ENCODE peak calls at places on chromosome 6, in five cellular contexts. M, Y, D, W and R are unnamed samples.

GRCh38 chr6:122035193-122035592 is 364.3 kb upstream of the HSF2 start:
- DNase-seq in M (no peak), W (no peak), Y (no peak), D (no peak), R (no peak)

GRCh38 chr6:44529506-44529905 is 142.0 kb downstream of the CDC5L start:
- DNase-seq in M (no peak), W (no peak), Y (no peak), D (no peak), R (no peak)

GRCh38 chr6:140586426-140587061 is 1212.1 kb upstream of the CITED2 start:
- DNase-seq in M (no peak), W (no peak), D (peak), Y (no peak), R (peak)

GRCh38 chr6:1244941-1245340 is 67.0 kb upstream of the FOXQ1 start:
- DNase-seq in Y (no peak), M (no peak), D (no peak), W (no peak), R (no peak)

GRCh38 chr6:45830441-45831139 is 185.1 kb downstream of the CLIC5 start:
- DNase-seq in D (peak), Y (no peak), M (no peak), W (no peak), R (peak)

GRCh38 chr6:148817689-148818088 is 70.9 kb downstream of the UST start:
- DNase-seq in M (no peak), D (no peak), Y (no peak), W (no peak), R (no peak)

GRCh38 chr6:166627875-166628849 is 1.1 kb upstream of the RPS6KA2 start:
- DNase-seq in W (peak), Y (peak), D (peak), M (peak), R (peak)

GRCh38 chr6:89930789-89931188 is 36.5 kb downstream of the GJA10 start:
- DNase-seq in M (no peak), W (no peak), Y (no peak), D (no peak), R (no peak)

GRCh38 chr6:139028658-139029469 is at the start of gene ABRACL:
- DNase-seq in D (peak), Y (peak), W (peak), M (peak), R (peak)
- TF ChIP-seq CTCF in D (no peak), Y (no peak), W (no peak), M (no peak), R (no peak)

GRCh38 chr6:84055646-84056045 is 22.1 kb downstream of the MRAP2 start:
- DNase-seq in M (no peak), D (no peak), W (no peak), Y (no peak), R (no peak)

GRCh38 chr6:84050408-84050807 is 16.8 kb downstream of the MRAP2 start:
- DNase-seq in M (no peak), D (no peak), W (peak), Y (no peak), R (no peak)

GRCh38 chr6:84048588-84048987 is 15.0 kb downstream of the MRAP2 start:
- DNase-seq in M (no peak), W (no peak), D (no peak), Y (no peak), R (no peak)

GRCh38 chr6:84052883-84053241 is 19.3 kb downstream of the MRAP2 start:
- DNase-seq in W (no peak), D (no peak), Y (no peak), M (no peak), R (no peak)

GRCh38 chr6:84052204-84052882 is 18.8 kb downstream of the MRAP2 start:
- DNase-seq in D (no peak), W (peak), Y (peak), M (no peak), R (no peak)
- TF ChIP-seq CTCF in D (no peak), W (no peak), Y (no peak), M (no peak), R (no peak)

GRCh38 chr6:142700032-142700431 is 244.9 kb downstream of the HIVEP2 start:
- DNase-seq in Y (no peak), D (peak), M (no peak), W (no peak), R (peak)

GRCh38 chr6:142699391-142699790 is 245.6 kb downstream of the HIVEP2 start:
- DNase-seq in Y (no peak), M (no peak), W (no peak), D (no peak), R (no peak)

GRCh38 chr6:142697912-142698311 is 247.1 kb downstream of the HIVEP2 start:
- DNase-seq in W (no peak), M (no peak), D (no peak), Y (peak), R (no peak)

GRCh38 chr6:142700676-142701185 is 244.2 kb downstream of the HIVEP2 start:
- DNase-seq in M (no peak), D (no peak), Y (no peak), W (no peak), R (no peak)

GRCh38 chr6:142698751-142699150 is 246.2 kb downstream of the HIVEP2 start:
- DNase-seq in M (no peak), W (peak), D (no peak), Y (no peak), R (no peak)
- TF ChIP-seq CTCF in M (no peak), W (peak), D (no peak), Y (no peak), R (no peak)

GRCh38 chr6:26033132-26033941 is 53.9 kb upstream of the HFE start:
- DNase-seq in M (no peak), D (peak), W (peak), Y (peak), R (peak)

GRCh38 chr6:26030716-26031115 is 56.5 kb upstream of the HFE start:
- DNase-seq in D (no peak), M (no peak), Y (no peak), W (no peak), R (no peak)

GRCh38 chr6:26031151-26031594 is 56.1 kb upstream of the HFE start:
- DNase-seq in W (no peak), Y (no peak), D (no peak), M (no peak), R (no peak)

GRCh38 chr6:26032387-26033131 is 54.7 kb upstream of the HFE start:
- DNase-seq in D (no peak), Y (peak), W (peak), M (no peak), R (no peak)

GRCh38 chr6:26031595-26032386 is 55.4 kb upstream of the HFE start:
- DNase-seq in W (peak), D (peak), M (no peak), Y (peak), R (peak)
- TF ChIP-seq CTCF in W (peak), D (peak), M (no peak), Y (peak), R (peak)

GRCh38 chr6:31729979-31730630 is 1.0 kb upstream of the DDAH2 start:
- DNase-seq in D (peak), M (peak), W (peak), Y (peak), R (peak)
- TF ChIP-seq CTCF in D (no peak), M (no peak), W (peak), Y (no peak), R (no peak)

DNA sequence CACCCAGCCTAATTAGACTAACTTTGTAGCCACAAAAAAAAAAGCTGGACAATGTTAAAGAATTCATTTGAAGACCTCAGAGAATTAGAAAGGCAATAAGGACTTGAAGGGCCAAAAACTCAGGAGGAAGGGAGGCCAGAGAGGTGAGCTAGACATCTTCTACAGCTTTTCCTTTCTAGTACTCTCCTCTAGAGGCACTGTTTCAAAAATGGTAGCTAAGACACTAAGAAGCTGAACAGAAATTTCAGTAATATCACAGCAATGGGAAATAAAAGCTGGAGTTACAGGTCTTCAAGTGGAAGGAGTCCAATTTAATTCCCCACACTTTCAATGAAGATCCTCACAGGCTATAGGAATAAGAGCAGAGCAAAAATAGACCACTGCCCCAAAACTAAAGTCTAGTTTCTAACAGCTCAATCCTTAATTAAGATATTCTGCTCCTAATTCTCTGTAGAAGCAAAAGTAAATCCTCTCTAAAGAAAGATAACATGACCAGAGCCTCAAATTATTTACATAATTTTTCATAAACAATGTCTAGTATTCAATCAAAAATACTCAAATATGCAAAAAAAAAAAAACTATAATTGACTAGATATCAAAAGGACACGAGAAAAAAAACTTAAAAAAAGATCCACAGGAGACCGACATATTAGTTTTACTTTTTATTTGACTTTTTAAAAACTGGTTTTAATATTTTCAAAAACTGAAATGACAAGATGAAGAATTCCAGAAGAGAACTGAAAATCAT is 63.7 kb downstream of the RNGTT start:
- DNase-seq in M (no peak), D (no peak), Y (no peak), W (no peak), R (no peak)
- TF ChIP-seq CTCF in M (no peak), D (no peak), Y (peak), W (no peak), R (no peak)

GRCh38 chr6:104959453-104959858 is 2.5 kb downstream of the LIN28B start:
- DNase-seq in W (no peak), M (no peak), D (no peak), Y (no peak), R (no peak)
- TF ChIP-seq CTCF in W (no peak), M (no peak), D (no peak), Y (no peak), R (no peak)

GRCh38 chr6:3561745-3562144 is 104.9 kb upstream of the SLC22A23 start:
- DNase-seq in Y (peak), M (no peak), W (peak), D (no peak), R (no peak)
- TF ChIP-seq CTCF in Y (peak), M (no peak), W (peak), D (no peak), R (no peak)

GRCh38 chr6:126698732-126699240 is 358.9 kb downstream of the CENPW start:
- DNase-seq in M (no peak), Y (no peak), D (no peak), W (no peak), R (no peak)
- TF ChIP-seq CTCF in M (no peak), Y (no peak), D (no peak), W (no peak), R (no peak)